ENCODE peak calls at places on chromosome 14, in four cellular contexts. One of them, this sample, is unnamed.

GRCh38 chr14:21205026-21205677 is 49.3 kb upstream of the OR5AU1 start:
- DNase-seq in brain microvascular endothelial cell: no peak
- DNase-seq in tibial artery: no peak
- DNase-seq in lung: no peak
- DNase-seq in this sample: no peak

GRCh38 chr14:80055912-80056801 is 155.1 kb downstream of the DIO2 start:
- DNase-seq in brain microvascular endothelial cell: peak
- DNase-seq in tibial artery: peak
- DNase-seq in lung: peak
- DNase-seq in this sample: no peak

GRCh38 chr14:50926851-50927386 is 17.4 kb downstream of the PYGL start:
- DNase-seq in brain microvascular endothelial cell: no peak
- DNase-seq in tibial artery: no peak
- DNase-seq in lung: no peak
- DNase-seq in this sample: no peak

GRCh38 chr14:105465209-105466031 is 9.2 kb upstream of the CRIP2 start:
- DNase-seq in brain microvascular endothelial cell: no peak
- DNase-seq in tibial artery: no peak
- DNase-seq in lung: peak
- DNase-seq in this sample: no peak

GRCh38 chr14:89731534-89731933 is 223.0 kb downstream of the EFCAB11 start:
- DNase-seq in brain microvascular endothelial cell: no peak
- DNase-seq in tibial artery: no peak
- DNase-seq in lung: no peak
- DNase-seq in this sample: no peak

GRCh38 chr14:68157971-68158371 is 338.4 kb downstream of the RAD51B start:
- DNase-seq in brain microvascular endothelial cell: no peak
- DNase-seq in tibial artery: no peak
- DNase-seq in lung: no peak
- DNase-seq in this sample: no peak

GRCh38 chr14:100589071-100589759 is 2.0 kb upstream of the BEGAIN start:
- DNase-seq in brain microvascular endothelial cell: no peak
- DNase-seq in tibial artery: peak
- DNase-seq in lung: no peak
- DNase-seq in this sample: no peak

GRCh38 chr14:77681196-77682157 is 26.3 kb downstream of the ALKBH1 start:
- DNase-seq in brain microvascular endothelial cell: no peak
- DNase-seq in tibial artery: no peak
- DNase-seq in lung: no peak
- DNase-seq in this sample: no peak

GRCh38 chr14:74429991-74430390 is 4.0 kb upstream of the SYNDIG1L start:
- DNase-seq in brain microvascular endothelial cell: no peak
- DNase-seq in tibial artery: peak
- DNase-seq in lung: no peak
- DNase-seq in this sample: no peak

GRCh38 chr14:53855127-53855526 is 101.5 kb downstream of the BMP4 start:
- DNase-seq in brain microvascular endothelial cell: no peak
- DNase-seq in tibial artery: no peak
- DNase-seq in lung: no peak
- DNase-seq in this sample: no peak

GRCh38 chr14:53850714-53851296 is 105.8 kb downstream of the BMP4 start:
- DNase-seq in brain microvascular endothelial cell: peak
- DNase-seq in tibial artery: no peak
- DNase-seq in lung: no peak
- DNase-seq in this sample: no peak

GRCh38 chr14:53849549-53849948 is 107.1 kb downstream of the BMP4 start:
- DNase-seq in brain microvascular endothelial cell: no peak
- DNase-seq in tibial artery: no peak
- DNase-seq in lung: no peak
- DNase-seq in this sample: no peak

GRCh38 chr14:53848851-53849250 is 107.8 kb downstream of the BMP4 start:
- DNase-seq in brain microvascular endothelial cell: no peak
- DNase-seq in tibial artery: no peak
- DNase-seq in lung: no peak
- DNase-seq in this sample: no peak

GRCh38 chr14:53851394-53852056 is 105.1 kb downstream of the BMP4 start:
- DNase-seq in brain microvascular endothelial cell: no peak
- DNase-seq in tibial artery: no peak
- DNase-seq in lung: no peak
- DNase-seq in this sample: no peak
- H3K27ac ChIP-seq in brain microvascular endothelial cell: no peak
- H3K27ac ChIP-seq in tibial artery: no peak
- H3K27ac ChIP-seq in lung: no peak
- H3K27ac ChIP-seq in this sample: peak

DNA sequence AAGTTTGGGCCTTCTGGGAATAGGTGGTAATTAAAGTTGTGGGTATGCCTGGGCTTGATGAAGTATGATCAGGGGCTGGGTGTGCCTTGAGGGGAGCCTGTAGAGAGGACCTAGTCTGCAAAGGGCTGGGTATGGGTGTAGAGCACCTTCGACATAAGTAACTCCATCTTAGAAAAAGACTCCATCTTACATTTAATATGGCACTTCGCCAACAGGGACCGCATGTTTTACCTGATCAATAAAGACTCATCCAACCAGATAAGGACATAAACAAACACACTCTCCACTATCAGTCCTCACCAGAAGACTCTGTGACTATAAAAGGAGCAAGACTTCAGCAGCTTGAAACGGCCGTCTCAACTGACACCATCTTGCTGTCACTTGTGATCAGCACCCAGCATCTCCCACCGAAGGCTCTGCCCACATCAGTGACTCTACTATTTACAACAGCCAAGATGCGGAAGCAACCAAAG is 23.5 kb upstream of the GPR68 start:
- DNase-seq in brain microvascular endothelial cell: no peak
- DNase-seq in tibial artery: no peak
- DNase-seq in lung: no peak
- DNase-seq in this sample: no peak
- H3K27ac ChIP-seq in brain microvascular endothelial cell: no peak
- H3K27ac ChIP-seq in tibial artery: no peak
- H3K27ac ChIP-seq in lung: no peak
- H3K27ac ChIP-seq in this sample: no peak

GRCh38 chr14:54854181-54854580 is 48.4 kb downstream of the GCH1 start:
- DNase-seq in brain microvascular endothelial cell: no peak
- DNase-seq in tibial artery: no peak
- DNase-seq in lung: no peak
- DNase-seq in this sample: no peak
- H3K27ac ChIP-seq in brain microvascular endothelial cell: no peak
- H3K27ac ChIP-seq in tibial artery: no peak
- H3K27ac ChIP-seq in lung: no peak
- H3K27ac ChIP-seq in this sample: no peak

GRCh38 chr14:81172353-81172752 is 48.4 kb downstream of the GTF2A1 start:
- DNase-seq in brain microvascular endothelial cell: no peak
- DNase-seq in tibial artery: no peak
- DNase-seq in lung: no peak
- DNase-seq in this sample: no peak

GRCh38 chr14:81170104-81170828 is 50.5 kb downstream of the GTF2A1 start:
- DNase-seq in brain microvascular endothelial cell: peak
- DNase-seq in tibial artery: peak
- DNase-seq in lung: peak
- DNase-seq in this sample: peak

GRCh38 chr14:81169267-81169666 is 51.5 kb downstream of the GTF2A1 start:
- DNase-seq in brain microvascular endothelial cell: no peak
- DNase-seq in tibial artery: no peak
- DNase-seq in lung: no peak
- DNase-seq in this sample: no peak

GRCh38 chr14:81170829-81171195 is 49.9 kb downstream of the GTF2A1 start:
- DNase-seq in brain microvascular endothelial cell: no peak
- DNase-seq in tibial artery: no peak
- DNase-seq in lung: no peak
- DNase-seq in this sample: no peak

GRCh38 chr14:81169711-81170103 is 51.1 kb downstream of the GTF2A1 start:
- DNase-seq in brain microvascular endothelial cell: no peak
- DNase-seq in tibial artery: peak
- DNase-seq in lung: peak
- DNase-seq in this sample: no peak
- H3K27ac ChIP-seq in brain microvascular endothelial cell: peak
- H3K27ac ChIP-seq in tibial artery: peak
- H3K27ac ChIP-seq in lung: peak
- H3K27ac ChIP-seq in this sample: peak

GRCh38 chr14:55587847-55588246 is 7.8 kb downstream of the KTN1 start:
- DNase-seq in brain microvascular endothelial cell: no peak
- DNase-seq in tibial artery: no peak
- DNase-seq in lung: no peak
- DNase-seq in this sample: no peak

GRCh38 chr14:55583942-55584468 is 4.0 kb downstream of the KTN1 start:
- DNase-seq in brain microvascular endothelial cell: no peak
- DNase-seq in tibial artery: no peak
- DNase-seq in lung: no peak
- DNase-seq in this sample: no peak

GRCh38 chr14:55586411-55586810 is 6.4 kb downstream of the KTN1 start:
- DNase-seq in brain microvascular endothelial cell: no peak
- DNase-seq in tibial artery: no peak
- DNase-seq in lung: no peak
- DNase-seq in this sample: no peak

GRCh38 chr14:55588259-55588699 is 8.3 kb downstream of the KTN1 start:
- DNase-seq in brain microvascular endothelial cell: no peak
- DNase-seq in tibial artery: no peak
- DNase-seq in lung: no peak
- DNase-seq in this sample: no peak

DNA sequence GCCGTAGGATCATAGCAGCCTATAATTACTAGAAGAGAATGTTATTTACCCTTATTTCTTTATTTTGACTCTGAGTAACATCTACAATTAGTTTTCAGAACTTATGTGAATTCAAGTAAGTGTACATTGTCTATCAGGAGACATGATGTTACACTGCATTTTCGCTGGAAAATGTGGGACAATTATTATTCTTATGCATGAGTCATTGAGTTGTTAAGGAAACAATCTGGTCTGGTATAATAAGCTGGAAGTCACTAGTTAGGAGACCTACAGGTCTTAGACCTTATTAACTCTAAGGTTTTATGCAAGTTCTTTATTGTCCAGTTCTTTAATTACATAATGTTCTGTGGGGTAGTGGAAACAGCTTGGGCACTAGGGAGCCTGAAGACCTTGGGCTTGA is 5.8 kb downstream of the KTN1 start:
- DNase-seq in brain microvascular endothelial cell: no peak
- DNase-seq in tibial artery: no peak
- DNase-seq in lung: no peak
- DNase-seq in this sample: no peak
- H3K27ac ChIP-seq in brain microvascular endothelial cell: peak
- H3K27ac ChIP-seq in tibial artery: no peak
- H3K27ac ChIP-seq in lung: no peak
- H3K27ac ChIP-seq in this sample: no peak

GRCh38 chr14:94097091-94097490 is 13.4 kb upstream of the IFI27 start:
- DNase-seq in brain microvascular endothelial cell: no peak
- DNase-seq in tibial artery: no peak
- DNase-seq in lung: no peak
- DNase-seq in this sample: no peak
- H3K27ac ChIP-seq in brain microvascular endothelial cell: no peak
- H3K27ac ChIP-seq in tibial artery: no peak
- H3K27ac ChIP-seq in lung: no peak
- H3K27ac ChIP-seq in this sample: no peak

DNA sequence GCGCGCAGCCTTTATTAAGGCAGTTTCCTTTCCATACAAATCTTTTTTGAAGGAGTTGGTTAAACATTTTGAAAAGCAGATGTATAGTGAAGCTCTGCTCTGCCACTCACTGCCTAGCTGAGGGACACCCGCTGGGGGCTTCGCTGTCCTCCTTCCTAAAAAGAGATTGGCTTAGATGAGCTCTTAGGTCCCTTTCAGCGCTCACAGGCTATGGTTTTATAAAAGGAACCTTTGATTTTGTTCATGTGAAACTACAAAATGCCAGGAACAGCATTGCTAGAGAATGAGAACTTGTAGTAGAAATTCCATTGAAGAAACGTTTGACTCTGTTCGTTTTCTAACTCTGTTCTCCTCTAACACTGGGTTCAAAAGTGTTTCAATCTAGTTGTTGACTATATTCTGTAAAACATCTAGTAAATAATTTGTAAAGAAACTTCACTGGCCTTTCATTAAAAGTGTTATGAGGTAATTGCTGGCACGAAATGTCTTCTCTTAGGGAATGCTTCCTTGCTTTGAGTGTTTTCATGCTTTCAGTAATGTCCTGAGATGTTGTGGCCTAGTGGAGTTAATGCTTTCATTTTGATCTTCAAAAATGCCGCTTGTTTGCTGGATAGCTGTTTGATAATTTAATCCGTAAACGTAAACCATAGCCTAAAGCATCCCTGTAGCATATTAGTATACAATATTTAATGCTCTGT is 1.6 kb downstream of the MARK3 start:
- DNase-seq in brain microvascular endothelial cell: no peak
- DNase-seq in tibial artery: no peak
- DNase-seq in lung: no peak
- DNase-seq in this sample: no peak
- H3K27ac ChIP-seq in brain microvascular endothelial cell: no peak
- H3K27ac ChIP-seq in tibial artery: peak
- H3K27ac ChIP-seq in lung: peak
- H3K27ac ChIP-seq in this sample: peak

GRCh38 chr14:63840981-63841380 is 11.8 kb upstream of the SYNE2 start:
- DNase-seq in brain microvascular endothelial cell: no peak
- DNase-seq in tibial artery: no peak
- DNase-seq in lung: no peak
- DNase-seq in this sample: no peak
- H3K27ac ChIP-seq in brain microvascular endothelial cell: no peak
- H3K27ac ChIP-seq in tibial artery: no peak
- H3K27ac ChIP-seq in lung: no peak
- H3K27ac ChIP-seq in this sample: no peak